ENCODE peak calls at places on chromosomes 13 and 19, in eight cellular contexts. K is ovary, E is RWPE1, X is cardiac muscle cell, I is cardiac fibroblast, V is nephron progenitor cell, M is HFFc6, Y is tibial artery. C is an unnamed sample.

GRCh38 chr19:49151339-49152217 is 3.6 kb downstream of the HRC start:
- DNase-seq in E (peak), V (peak), X (peak), M (no peak), Y (peak), K (peak), I (peak), C (no peak)

GRCh38 chr19:46954502-46955004 is 65.1 kb upstream of the NPAS1 start:
- DNase-seq in I (no peak), M (no peak), K (no peak), Y (no peak), E (no peak), V (no peak), X (no peak), C (no peak)

GRCh38 chr19:41821003-41821735 is 23.3 kb downstream of the LYPD4 start:
- DNase-seq in M (peak), E (peak), V (peak), K (no peak), Y (no peak), X (peak), I (peak), C (no peak)

GRCh38 chr13:72149701-72150100 is 282.7 kb upstream of the DACH1 start:
- DNase-seq in Y (no peak), V (no peak), I (no peak), E (no peak), K (no peak), X (no peak), M (no peak), C (no peak)

GRCh38 chr13:109999659-110000533 is 213.5 kb upstream of the IRS2 start:
- DNase-seq in E (no peak), Y (no peak), M (no peak), I (no peak), K (no peak), X (no peak), V (no peak), C (no peak)

GRCh38 chr19:10009269-10009665 is 1.0 kb downstream of the COL5A3 start:
- DNase-seq in V (peak), E (peak), K (peak), M (peak), X (peak), Y (peak), I (peak), C (peak)

GRCh38 chr13:51764184-51765141 is 39.5 kb downstream of the DHRS12 start:
- DNase-seq in I (peak), X (peak), K (no peak), E (no peak), M (peak), Y (peak), V (no peak), C (peak)

GRCh38 chr19:15249912-15250634 is 17.8 kb upstream of the EPHX3 start:
- DNase-seq in Y (peak), X (peak), K (peak), V (peak), E (peak), I (peak), M (peak), C (peak)

GRCh38 chr19:21023901-21024300 is 3.4 kb downstream of the ZNF430 start:
- DNase-seq in M (peak), K (no peak), V (no peak), E (peak), Y (no peak), I (peak), X (no peak), C (peak)

GRCh38 chr19:49458567-49458903 is 5.5 kb downstream of the ALDH16A1 start:
- DNase-seq in I (no peak), K (no peak), M (no peak), X (no peak), V (no peak), Y (no peak), E (no peak), C (no peak)

GRCh38 chr19:12937243-12938053 is 961 bp upstream of the CALR start:
- DNase-seq in Y (no peak), M (no peak), I (no peak), V (no peak), E (no peak), X (no peak), K (no peak), C (peak)

GRCh38 chr13:24997367-24997967 is 98.5 kb upstream of the PABPC3 start:
- DNase-seq in I (peak), X (peak), E (peak), Y (no peak), K (no peak), V (peak), M (peak), C (peak)

GRCh38 chr19:45475537-45476348 is 7.9 kb downstream of the FOSB start:
- DNase-seq in K (no peak), V (no peak), Y (no peak), M (peak), I (no peak), X (no peak), E (no peak), C (peak)

GRCh38 chr13:109500146-109500773 is 286.1 kb downstream of the IRS2 start:
- DNase-seq in I (peak), Y (no peak), M (no peak), V (peak), X (peak), E (no peak), K (peak), C (no peak)

GRCh38 chr19:12884926-12885748 is 1.9 kb downstream of the KLF1 start:
- DNase-seq in V (peak), X (peak), K (peak), E (peak), Y (peak), M (no peak), I (peak), C (peak)

GRCh38 chr19:48613852-48614435 is 932 bp downstream of the FAM83E start:
- DNase-seq in K (no peak), Y (no peak), M (no peak), X (no peak), I (no peak), E (no peak), V (no peak), C (no peak)

GRCh38 chr19:19697589-19697988 is 28.9 kb downstream of the ZNF101 start:
- DNase-seq in Y (no peak), I (no peak), E (no peak), X (no peak), M (no peak), V (no peak), K (no peak), C (no peak)

GRCh38 chr13:82597737-82598136 is 1284.5 kb downstream of the SLITRK1 start:
- DNase-seq in E (no peak), M (no peak), I (no peak), Y (no peak), V (no peak), K (no peak), X (no peak), C (no peak)

GRCh38 chr19:51690359-51691121 is 2.6 kb upstream of the SPACA6 start:
- DNase-seq in K (peak), X (peak), E (no peak), Y (peak), M (peak), I (peak), V (peak), C (peak)

GRCh38 chr19:56367829-56368711 is 25.3 kb downstream of the ZNF582 start:
- DNase-seq in E (peak), I (peak), Y (peak), K (peak), V (peak), M (peak), X (peak), C (peak)

GRCh38 chr13:73870970-73871935 is 263.0 kb downstream of the KLF12 start:
- DNase-seq in I (peak), M (peak), V (no peak), K (peak), X (peak), E (no peak), Y (no peak), C (peak)

GRCh38 chr13:95457294-95457693 is 95.2 kb upstream of the CLDN10 start:
- DNase-seq in M (no peak), K (no peak), I (no peak), Y (no peak), E (no peak), V (no peak), X (no peak), C (no peak)

GRCh38 chr13:79392882-79393563 is 13.0 kb downstream of the RBM26 start:
- DNase-seq in I (peak), K (no peak), V (no peak), Y (no peak), X (peak), E (peak), M (peak), C (peak)

GRCh38 chr19:4115050-4115817 is 8.7 kb downstream of the MAP2K2 start:
- DNase-seq in I (no peak), Y (no peak), M (no peak), E (no peak), K (no peak), V (no peak), X (no peak), C (no peak)
- TF ChIP-seq CTCF in I (no peak), Y (no peak), M (no peak), E (no peak), K (no peak), V (no peak), X (no peak), C (no peak)

DNA sequence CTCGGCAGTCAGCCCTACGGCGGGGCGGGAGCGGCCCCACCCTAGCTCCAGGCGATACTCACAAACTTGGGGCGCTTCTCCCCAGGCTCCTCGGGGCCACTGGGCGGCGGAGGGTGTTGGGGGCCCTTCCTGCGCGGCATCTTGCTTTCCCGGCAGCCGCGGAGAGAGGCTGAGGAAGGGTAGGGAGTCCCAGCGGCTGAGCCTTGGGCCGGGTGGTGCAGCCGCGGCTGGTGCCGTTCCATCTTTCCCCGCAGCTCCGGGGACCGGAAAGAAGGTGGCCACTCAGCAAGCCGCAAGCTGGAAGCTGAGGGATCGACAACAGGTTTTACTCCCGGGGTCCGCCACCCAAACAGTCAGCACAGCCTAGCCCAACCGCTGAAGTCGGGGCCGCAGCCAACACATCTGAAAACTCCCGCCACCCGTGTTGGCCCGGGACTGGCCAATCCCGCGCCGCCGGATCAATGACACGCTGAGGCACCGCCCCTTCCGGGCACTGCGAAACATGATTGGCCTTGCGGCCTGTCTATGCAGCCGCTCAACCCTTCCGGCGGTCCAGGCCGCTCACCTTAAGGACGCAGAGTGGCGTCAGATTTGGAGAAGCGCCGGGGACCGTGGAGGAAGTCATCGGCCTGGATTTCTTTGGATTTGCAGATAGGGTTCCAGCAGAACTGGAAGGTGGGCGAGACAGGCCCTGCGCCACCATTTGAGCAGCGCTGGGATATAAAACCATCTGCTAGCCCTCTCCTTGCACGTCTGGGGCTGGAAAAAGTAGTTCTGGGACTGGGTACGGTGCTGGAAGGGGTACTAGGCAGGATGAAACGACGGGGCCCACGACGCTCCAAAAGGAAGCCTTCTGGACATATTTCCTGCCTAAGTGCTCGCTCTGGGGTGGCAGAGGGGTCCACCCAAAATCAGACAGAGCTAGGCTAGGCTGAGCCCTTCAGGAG is at the start of gene DIAPH3:
- DNase-seq in V (peak), K (peak), I (peak), Y (peak), X (peak), E (peak), M (peak), C (peak)
- TF ChIP-seq CTCF in V (no peak), K (no peak), I (no peak), Y (no peak), X (no peak), E (no peak), M (no peak), C (no peak)

GRCh38 chr19:3227054-3227626 is 2.7 kb downstream of the CELF5 start:
- DNase-seq in K (no peak), E (no peak), X (no peak), M (no peak), I (no peak), Y (no peak), V (no peak), C (no peak)

GRCh38 chr19:3220576-3220975 is 3.9 kb upstream of the CELF5 start:
- DNase-seq in E (no peak), K (no peak), V (no peak), X (no peak), M (no peak), I (no peak), Y (no peak), C (no peak)

GRCh38 chr19:3222709-3223108 is 1.8 kb upstream of the CELF5 start:
- DNase-seq in I (no peak), Y (no peak), V (no peak), K (no peak), E (no peak), X (no peak), M (no peak), C (no peak)

GRCh38 chr19:3225677-3226093 is 1.2 kb downstream of the CELF5 start:
- DNase-seq in I (no peak), V (no peak), E (no peak), K (no peak), Y (no peak), X (no peak), M (no peak), C (no peak)

GRCh38 chr19:3224346-3225325 is at the start of gene CELF5:
- DNase-seq in M (no peak), V (peak), Y (no peak), I (no peak), X (peak), K (peak), E (peak), C (peak)
- TF ChIP-seq CTCF in M (peak), V (peak), Y (peak), I (no peak), X (no peak), K (peak), E (peak), C (no peak)

DNA sequence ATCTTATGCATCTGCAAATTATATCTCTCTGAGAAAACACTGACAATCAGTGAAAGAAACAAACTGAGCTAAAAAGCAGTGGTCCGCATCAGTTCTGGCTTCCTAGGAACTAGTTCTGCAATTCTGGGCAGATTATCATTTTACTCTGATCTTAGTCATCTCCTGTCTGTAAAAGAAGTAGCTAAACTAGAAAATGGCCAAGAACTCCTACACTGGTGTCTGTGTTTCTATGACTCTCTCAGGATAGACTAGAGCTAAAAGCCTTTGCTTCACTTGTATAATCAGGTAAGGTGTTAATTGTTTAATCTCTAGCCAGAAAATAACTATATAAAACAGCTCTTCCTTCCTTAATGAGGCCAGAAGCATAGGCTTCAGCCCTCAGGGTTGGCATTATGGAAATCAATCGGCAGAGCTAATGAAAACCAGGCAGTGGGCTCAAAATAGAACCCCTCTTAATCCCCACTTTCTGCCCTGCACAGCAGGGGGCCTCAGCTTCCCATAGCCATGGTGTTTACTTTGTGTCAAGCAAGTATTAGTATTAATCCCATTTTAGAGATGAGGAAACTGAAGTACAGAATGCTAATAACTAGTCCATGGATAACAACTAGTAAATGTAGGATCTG is 459.2 kb downstream of the FGF14 start:
- DNase-seq in X (no peak), M (no peak), K (no peak), V (no peak), E (no peak), I (no peak), Y (no peak), C (no peak)
- TF ChIP-seq CTCF in X (no peak), M (no peak), K (no peak), V (no peak), E (no peak), I (no peak), Y (no peak), C (no peak)

DNA sequence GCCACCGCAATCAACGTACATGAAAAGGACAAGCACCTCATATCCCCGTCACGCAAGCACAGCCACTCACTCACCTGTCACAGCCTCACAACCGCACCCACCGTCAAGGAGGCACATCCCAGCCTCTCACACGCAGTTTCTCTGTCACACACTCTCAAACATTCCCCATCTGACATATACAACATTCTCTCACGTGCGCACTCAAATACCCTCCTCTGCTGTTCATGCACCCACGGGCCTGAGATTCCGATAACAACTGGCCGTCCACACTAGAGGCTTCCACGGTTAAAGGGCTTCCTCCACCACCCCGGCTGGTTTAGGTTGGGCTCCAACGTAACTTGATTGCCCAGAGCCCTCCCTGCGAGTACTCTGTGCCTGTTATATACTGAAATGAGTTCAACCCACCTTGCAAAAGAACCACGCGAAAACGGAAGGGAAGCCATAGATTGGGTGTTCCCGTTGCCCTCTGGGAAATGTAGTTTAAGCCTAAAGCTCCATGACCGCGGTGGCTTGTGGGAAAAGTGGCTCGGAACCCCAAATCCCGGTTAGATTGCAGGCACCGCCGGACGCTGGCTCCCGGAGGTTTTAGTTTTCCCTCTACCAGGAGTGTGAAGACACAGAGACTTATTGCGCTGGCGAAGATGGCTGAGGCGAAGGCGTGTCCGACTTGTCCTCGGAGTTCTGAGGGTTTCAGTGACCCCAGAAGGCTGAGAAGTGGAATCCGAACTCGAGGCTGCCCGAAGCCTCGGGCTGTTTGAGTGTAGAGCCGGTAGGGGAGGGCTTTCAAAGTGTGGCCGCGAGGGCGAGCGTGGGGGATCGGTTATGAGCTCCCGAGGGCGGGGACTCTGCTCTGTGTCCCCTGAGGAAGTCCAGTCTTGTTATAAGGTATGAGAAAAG is at the start of gene ZNF573:
- DNase-seq in M (peak), X (peak), V (peak), E (peak), K (peak), I (peak), Y (peak), C (peak)
- TF ChIP-seq CTCF in M (peak), X (peak), V (no peak), E (no peak), K (peak), I (peak), Y (peak), C (peak)

GRCh38 chr19:58227964-58228583 is 640 bp upstream of the ZNF544 start:
- DNase-seq in K (no peak), Y (no peak), X (no peak), E (no peak), V (no peak), I (no peak), M (no peak), C (no peak)

GRCh38 chr19:58229255-58229639 is 533 bp downstream of the ZNF544 start:
- DNase-seq in X (peak), Y (no peak), E (peak), V (peak), M (peak), K (no peak), I (peak), C (no peak)

GRCh38 chr19:58228584-58229254 is at the start of gene ZNF544:
- DNase-seq in Y (peak), V (peak), I (peak), M (peak), K (peak), X (peak), E (peak), C (peak)
- TF ChIP-seq CTCF in Y (no peak), V (peak), I (peak), M (peak), K (peak), X (no peak), E (no peak), C (peak)

GRCh38 chr13:33816912-33817311 is 1.0 kb upstream of the RFC3 start:
- DNase-seq in M (no peak), X (no peak), K (no peak), V (no peak), Y (no peak), E (no peak), I (no peak), C (no peak)

GRCh38 chr13:33817513-33817842 is 471 bp upstream of the RFC3 start:
- DNase-seq in V (no peak), Y (no peak), M (no peak), I (no peak), E (no peak), K (no peak), X (peak), C (no peak)

GRCh38 chr13:33815011-33815550 is 2.9 kb upstream of the RFC3 start:
- DNase-seq in I (no peak), X (no peak), V (no peak), K (no peak), E (no peak), Y (no peak), M (no peak), C (no peak)

GRCh38 chr13:33817843-33818661 is at the start of gene RFC3:
- DNase-seq in E (peak), K (peak), M (peak), I (peak), Y (peak), X (peak), V (peak), C (peak)
- TF ChIP-seq CTCF in E (no peak), K (no peak), M (no peak), I (no peak), Y (no peak), X (no peak), V (no peak), C (no peak)